ENCODE peak calls at places on chromosomes 12 and 14, in ten cellular contexts. A, S, D, G, F, P, C, Q, H and T are unnamed samples.

GRCh38 chr14:65850429-65851145 is 438.1 kb downstream of the FUT8 start:
- DNase-seq in A (no peak), S (no peak), D (no peak), G (no peak), F (no peak), P (no peak), C (no peak), Q (no peak), H (no peak), T (no peak)

GRCh38 chr14:91059576-91060471 is 617 bp downstream of the RPS6KA5 start:
- DNase-seq in A (no peak), S (no peak), D (peak), G (peak), F (no peak), P (peak), C (peak), Q (peak), H (no peak), T (peak)

GRCh38 chr12:23911574-23911973 is 37.9 kb downstream of the SOX5 start:
- DNase-seq in A (no peak), S (no peak), D (no peak), G (no peak), F (no peak), P (no peak), C (no peak), Q (no peak), H (no peak), T (no peak)

GRCh38 chr12:46268349-46268616 is 560 bp downstream of the SLC38A1 start:
- DNase-seq in A (no peak), S (no peak), D (no peak), G (no peak), F (no peak), P (no peak), C (no peak), Q (no peak), H (peak), T (peak)

GRCh38 chr12:74646831-74647230 is 109.2 kb downstream of the ATXN7L3B start:
- DNase-seq in A (no peak), S (peak), D (no peak), G (no peak), F (no peak), P (no peak), C (no peak), Q (no peak), H (no peak), T (peak)

GRCh38 chr12:53298154-53298553 is 1.3 kb upstream of the MYG1 start:
- DNase-seq in A (no peak), S (no peak), D (no peak), G (no peak), F (no peak), P (no peak), C (no peak), Q (no peak), H (peak), T (peak)

GRCh38 chr12:58914457-58914856 is 5.8 kb downstream of the LRIG3 start:
- DNase-seq in A (no peak), S (no peak), D (no peak), G (no peak), F (no peak), P (no peak), C (no peak), Q (no peak), H (no peak), T (no peak)

GRCh38 chr12:49231881-49232650 is 32.8 kb upstream of the TUBA1C start:
- DNase-seq in A (no peak), S (no peak), D (peak), G (peak), F (no peak), P (no peak), C (no peak), Q (no peak), H (no peak), T (peak)

GRCh38 chr12:50104614-50105366 is 982 bp downstream of the GPD1 start:
- DNase-seq in A (no peak), S (no peak), D (no peak), G (no peak), F (no peak), P (no peak), C (no peak), Q (no peak), H (no peak), T (no peak)

GRCh38 chr14:89352976-89353817 is 63.8 kb downstream of the FOXN3 start:
- DNase-seq in A (no peak), S (no peak), D (no peak), G (no peak), F (no peak), P (no peak), C (no peak), Q (no peak), H (no peak), T (no peak)

GRCh38 chr12:109530301-109530685 is 43.0 kb downstream of the MMAB start:
- DNase-seq in A (no peak), S (no peak), D (no peak), G (no peak), F (no peak), P (no peak), C (no peak), Q (no peak), H (no peak), T (no peak)

GRCh38 chr14:91654836-91655235 is 77.0 kb downstream of the CATSPERB start:
- DNase-seq in A (peak), S (no peak), D (no peak), G (no peak), F (no peak), P (no peak), C (no peak), Q (no peak), H (no peak), T (no peak)

GRCh38 chr12:49046129-49046895 is 14.3 kb downstream of the KMT2D start:
- DNase-seq in A (no peak), S (no peak), D (no peak), G (no peak), F (no peak), P (no peak), C (no peak), Q (no peak), H (no peak), T (no peak)

GRCh38 chr14:68670344-68670725 is 122.5 kb downstream of the ZFP36L1 start:
- DNase-seq in A (no peak), S (no peak), D (no peak), G (no peak), F (no peak), P (peak), C (no peak), Q (no peak), H (no peak), T (no peak)

GRCh38 chr14:92939699-92940098 is 16.7 kb downstream of the CHGA start:
- DNase-seq in A (no peak), S (no peak), D (no peak), G (no peak), F (no peak), P (no peak), C (no peak), Q (no peak), H (no peak), T (no peak)

GRCh38 chr12:28025821-28026505 is 53.4 kb upstream of the PTHLH start:
- DNase-seq in A (no peak), S (no peak), D (no peak), G (no peak), F (no peak), P (no peak), C (no peak), Q (no peak), H (no peak), T (no peak)

GRCh38 chr14:22883191-22883976 is at the start of gene REM2:
- DNase-seq in A (no peak), S (no peak), D (peak), G (peak), F (no peak), P (no peak), C (no peak), Q (no peak), H (no peak), T (peak)

GRCh38 chr14:34538871-34539406 is 562 bp downstream of the EAPP start:
- DNase-seq in A (no peak), S (no peak), D (no peak), G (no peak), F (no peak), P (no peak), C (no peak), Q (no peak), H (no peak), T (no peak)

GRCh38 chr12:83150465-83151189 is 463.9 kb downstream of the TMTC2 start:
- DNase-seq in A (no peak), S (no peak), D (no peak), G (no peak), F (no peak), P (no peak), C (no peak), Q (no peak), H (no peak), T (no peak)

GRCh38 chr12:100795193-100796179 is 910 bp downstream of the ANO4 start:
- DNase-seq in A (no peak), S (no peak), D (no peak), G (no peak), F (no peak), P (no peak), C (no peak), Q (no peak), H (no peak), T (no peak)

GRCh38 chr14:23113346-23114119 is 5.5 kb downstream of the CEBPE start:
- DNase-seq in A (no peak), S (no peak), D (peak), G (peak), F (no peak), P (no peak), C (no peak), Q (no peak), H (peak), T (peak)

GRCh38 chr12:26748741-26749431 is 84.1 kb downstream of the ITPR2 start:
- DNase-seq in A (peak), S (no peak), D (no peak), G (no peak), F (no peak), P (no peak), C (no peak), Q (no peak), H (peak), T (peak)

GRCh38 chr12:119182701-119183493 is 4.2 kb downstream of the HSPB8 start:
- DNase-seq in A (no peak), S (peak), D (no peak), G (no peak), F (peak), P (no peak), C (no peak), Q (no peak), H (peak), T (no peak)

GRCh38 chr12:21852251-21852650 is 77.7 kb upstream of the KCNJ8 start:
- DNase-seq in A (no peak), S (peak), D (no peak), G (no peak), F (no peak), P (no peak), C (no peak), Q (no peak), H (peak), T (peak)

GRCh38 chr14:23559010-23559920 is 3.2 kb downstream of the THTPA start:
- DNase-seq in A (no peak), S (peak), D (peak), G (no peak), F (no peak), P (peak), C (no peak), Q (no peak), H (peak), T (peak)

GRCh38 chr12:94768398-94769039 is 118.2 kb upstream of the TMCC3 start:
- DNase-seq in A (no peak), S (no peak), D (no peak), G (no peak), F (no peak), P (no peak), C (no peak), Q (no peak), H (no peak), T (no peak)

GRCh38 chr14:100622234-100622633 is 35.0 kb upstream of the BEGAIN start:
- DNase-seq in A (no peak), S (no peak), D (no peak), G (peak), F (no peak), P (no peak), C (no peak), Q (peak), H (no peak), T (no peak)

GRCh38 chr12:56236985-56237384 is 7.1 kb downstream of the SLC39A5 start:
- DNase-seq in A (no peak), S (no peak), D (no peak), G (no peak), F (no peak), P (no peak), C (no peak), Q (no peak), H (no peak), T (no peak)

GRCh38 chr14:39974036-39974435 is 541.8 kb upstream of the FBXO33 start:
- DNase-seq in A (no peak), S (no peak), D (no peak), G (no peak), F (no peak), P (no peak), C (no peak), Q (no peak), H (no peak), T (no peak)

GRCh38 chr14:47511829-47512228 is 163.6 kb downstream of the MDGA2 start:
- DNase-seq in A (no peak), S (no peak), D (no peak), G (no peak), F (no peak), P (no peak), C (no peak), Q (no peak), H (no peak), T (no peak)

GRCh38 chr12:104049278-104050257 is at the start of gene GLT8D2:
- DNase-seq in A (no peak), S (no peak), D (peak), G (peak), F (peak), P (peak), C (peak), Q (peak), H (peak), T (peak)

GRCh38 chr12:46494424-46494823 is 121.9 kb upstream of the SLC38A2 start:
- DNase-seq in A (no peak), S (peak), D (no peak), G (no peak), F (no peak), P (no peak), C (no peak), Q (no peak), H (peak), T (peak)

DNA sequence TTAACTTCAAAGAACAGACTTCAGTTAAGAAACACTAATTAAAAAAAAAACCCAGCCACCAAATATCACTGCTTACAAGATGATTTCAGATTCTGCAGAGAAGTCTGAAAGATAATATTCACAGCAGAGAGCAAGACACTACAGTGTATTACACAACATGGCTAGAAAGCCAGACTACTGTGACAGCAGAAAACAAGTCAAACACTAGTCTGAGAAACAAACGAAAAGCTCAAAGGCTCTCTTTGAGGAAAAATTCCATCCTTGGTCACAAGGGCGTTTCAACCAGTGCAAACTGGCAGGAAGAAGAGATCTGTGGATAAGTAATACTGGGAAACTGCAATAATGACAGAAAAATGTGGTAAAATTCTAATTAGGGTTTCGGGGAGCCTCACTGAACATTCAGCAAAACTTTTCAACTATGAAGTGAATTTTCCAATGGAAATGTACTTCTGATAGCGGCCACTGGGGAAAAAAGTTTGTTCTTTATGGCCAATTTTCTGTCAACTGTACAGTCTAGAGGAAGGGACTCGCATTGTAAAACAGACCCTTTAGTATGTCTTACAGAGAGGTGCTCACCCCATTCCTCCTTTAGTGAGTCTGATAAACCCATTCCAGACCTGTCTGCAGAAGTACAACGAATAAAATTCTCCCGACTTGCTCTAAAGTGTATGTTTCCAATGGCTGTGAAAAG is 50.4 kb downstream of the ACADS start:
- DNase-seq in A (no peak), S (no peak), D (no peak), G (no peak), F (no peak), P (no peak), C (no peak), Q (no peak), H (no peak), T (no peak)
- TF ChIP-seq CTCF in A (no peak), S (no peak), D (peak), G (peak), F (no peak), P (no peak), C (peak), Q (no peak), H (no peak), T (peak)

DNA sequence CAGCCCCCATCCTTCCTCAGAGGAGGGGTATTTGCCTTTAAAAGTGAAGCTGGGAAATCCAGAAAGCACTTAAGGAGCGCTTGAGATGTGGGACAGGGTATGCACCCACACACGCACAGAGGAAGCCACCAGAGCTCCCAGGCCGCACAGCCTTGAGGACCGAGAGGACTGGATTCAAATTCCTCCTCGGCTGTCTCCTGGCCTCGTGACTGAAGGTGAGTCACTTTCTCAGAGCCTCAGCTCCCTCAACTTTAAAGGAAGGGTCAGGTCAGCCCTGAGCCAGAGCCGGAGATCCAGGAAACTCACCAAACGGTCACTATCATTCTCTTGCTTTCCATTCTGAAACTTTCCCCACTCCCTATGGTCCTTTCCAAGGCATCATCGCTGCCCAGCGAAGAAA is 37.6 kb downstream of the BCL11B start:
- DNase-seq in A (no peak), S (no peak), D (no peak), G (no peak), F (no peak), P (no peak), C (no peak), Q (no peak), H (no peak), T (no peak)
- H3K27ac ChIP-seq in A (peak), S (no peak), D (no peak), G (no peak), F (no peak), P (no peak), C (no peak), Q (no peak), H (no peak), T (no peak)

DNA sequence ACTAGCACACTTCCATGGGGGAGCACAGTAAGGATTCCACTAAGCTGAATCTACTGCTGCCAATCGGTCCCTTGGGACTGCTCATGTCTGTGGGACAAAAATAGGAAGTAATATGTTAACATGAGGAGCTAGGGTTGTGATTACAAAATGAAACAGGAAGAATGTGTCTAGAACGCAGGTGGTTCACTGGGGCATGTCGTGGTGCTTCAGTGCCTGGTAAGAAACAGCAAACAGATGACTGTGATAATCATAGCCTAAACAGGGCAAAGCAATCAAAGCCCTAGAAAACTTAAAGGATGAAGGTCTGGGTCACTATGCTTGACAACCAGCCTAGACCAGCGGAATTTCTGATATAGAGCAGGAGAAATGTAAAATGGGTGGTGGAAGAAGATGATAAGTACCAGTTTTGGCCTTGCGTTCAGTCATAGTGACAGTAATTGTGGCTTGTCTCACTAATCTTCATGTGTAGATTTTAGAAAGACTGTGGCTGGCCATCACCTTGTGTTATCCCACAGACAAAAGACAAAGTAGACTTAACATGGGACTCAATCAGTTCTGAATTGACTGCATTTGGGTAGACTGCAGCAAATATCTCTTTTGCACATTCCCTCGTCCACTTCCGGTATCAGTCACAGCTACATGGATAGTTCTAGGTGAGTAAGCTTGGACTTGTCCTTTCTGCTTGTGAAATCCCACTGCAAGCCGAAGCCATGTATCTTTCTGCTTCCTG is 51.4 kb downstream of the WASHC3 start:
- DNase-seq in A (no peak), S (no peak), D (no peak), G (no peak), F (no peak), P (no peak), C (no peak), Q (no peak), H (no peak), T (no peak)
- H3K4me3 ChIP-seq in A (no peak), S (no peak), D (no peak), G (no peak), F (no peak), P (no peak), C (no peak), Q (no peak), H (no peak), T (no peak)

DNA sequence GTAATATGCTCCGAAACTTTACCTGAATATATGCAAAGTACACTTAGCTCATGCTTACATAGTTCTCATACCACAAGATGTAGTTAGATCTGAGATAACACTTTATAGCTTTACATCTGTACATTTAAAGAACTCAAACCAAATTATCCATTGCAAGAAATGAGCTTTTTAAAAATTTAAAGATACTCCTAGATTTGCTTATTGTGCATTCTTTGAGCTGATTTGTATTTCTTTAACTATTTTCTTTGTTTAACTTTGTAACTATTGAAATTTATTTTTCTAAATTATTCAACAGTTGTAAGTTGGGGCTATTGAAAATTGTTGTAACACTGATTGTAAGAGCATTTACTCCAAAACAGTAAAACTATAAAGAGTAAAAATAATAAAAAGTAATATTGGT is 340.2 kb upstream of the NOVA1 start:
- DNase-seq in A (no peak), S (no peak), D (no peak), G (no peak), F (no peak), P (no peak), C (no peak), Q (no peak), H (no peak), T (no peak)
- TF ChIP-seq CTCF in A (no peak), S (no peak), D (no peak), G (no peak), F (no peak), P (no peak), C (no peak), Q (no peak), H (no peak), T (no peak)

GRCh38 chr14:104281768-104282301 is 143.4 kb downstream of the KIF26A start:
- DNase-seq in A (no peak), S (no peak), D (no peak), G (peak), F (no peak), P (peak), C (no peak), Q (peak), H (no peak), T (no peak)
- H3K27ac ChIP-seq in A (no peak), S (no peak), D (no peak), G (no peak), F (no peak), P (no peak), C (no peak), Q (no peak), H (no peak), T (no peak)

DNA sequence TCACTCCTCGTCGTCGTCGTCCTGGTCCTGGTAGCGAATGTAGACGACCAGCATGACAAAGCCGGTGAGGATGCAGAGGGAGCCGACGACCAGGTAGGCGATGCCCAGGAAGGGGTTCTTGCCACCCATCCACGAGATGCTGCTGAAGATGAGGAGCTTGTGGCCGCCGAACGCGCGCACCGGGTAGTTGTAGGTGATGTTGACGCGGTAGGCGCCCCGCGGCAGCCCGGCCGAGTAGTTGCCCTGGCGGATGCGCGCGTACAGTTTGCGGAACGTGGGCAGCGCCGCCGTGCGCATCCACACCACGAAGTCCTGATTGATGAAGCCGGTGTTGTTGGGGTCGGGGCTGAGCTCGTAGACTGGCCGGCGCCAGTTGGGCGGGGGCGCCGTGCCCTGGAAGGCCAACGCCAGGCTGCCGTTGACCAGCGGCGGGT is 1.0 kb downstream of the TMEM30B start:
- DNase-seq in A (no peak), S (no peak), D (no peak), G (no peak), F (no peak), P (peak), C (no peak), Q (no peak), H (no peak), T (no peak)
- H3K4me3 ChIP-seq in A (peak), S (peak), D (peak), G (peak), F (peak), P (peak), C (peak), Q (peak), H (peak), T (peak)